ENCODE peak calls at places on chromosomes 4 and X, in eight cellular contexts. L is M059J, M is DMS53, X is neural progenitor cell, O is activated T-cell treated with anti-CD3 and anti-CD28 coated beads for 48 hours, U is HCEC 1CT, P is mesenteric fat pad, R is Karpas-422. D is an unnamed sample.

GRCh38 chrX:134600714-134601113 is 57.6 kb downstream of the PLAC1 start:
- DNase-seq in L (peak), M (no peak), X (no peak), O (no peak), U (peak), P (no peak), R (no peak), D (peak)

GRCh38 chr4:185201983-185202962 is 1.5 kb downstream of the CFAP97 start:
- DNase-seq in L (peak), M (no peak), X (peak), O (no peak), U (no peak), P (no peak), R (no peak), D (no peak)

GRCh38 chr4:34181891-34182290 is 2062.4 kb downstream of the ARAP2 start:
- DNase-seq in L (peak), M (no peak), X (no peak), O (no peak), U (peak), P (no peak), R (no peak), D (peak)

GRCh38 chrX:38804481-38805293 is 3.4 kb downstream of the MID1IP1 start:
- DNase-seq in L (peak), M (peak), X (peak), O (no peak), U (peak), P (no peak), R (no peak), D (peak)

GRCh38 chr4:4614925-4615678 is 73.3 kb upstream of the STX18 start:
- DNase-seq in L (no peak), M (no peak), X (no peak), O (no peak), U (no peak), P (no peak), R (no peak), D (no peak)

GRCh38 chr4:180058731-180059215 is 2184.4 kb upstream of the TENM3 start:
- DNase-seq in L (peak), M (peak), X (peak), O (no peak), U (no peak), P (no peak), R (no peak), D (peak)

GRCh38 chr4:147518086-147518485 is 37.2 kb downstream of the EDNRA start:
- DNase-seq in L (peak), M (no peak), X (no peak), O (no peak), U (no peak), P (no peak), R (no peak), D (peak)

GRCh38 chr4:153115322-153116100 is 88.7 kb upstream of the TRIM2 start:
- DNase-seq in L (peak), M (peak), X (no peak), O (peak), U (peak), P (no peak), R (peak), D (peak)

GRCh38 chr4:147732516-147733193 is 767 bp downstream of the ARHGAP10 start:
- DNase-seq in L (peak), M (peak), X (peak), O (no peak), U (no peak), P (no peak), R (no peak), D (peak)

GRCh38 chr4:20320232-20320631 is 68.5 kb downstream of the SLIT2 start:
- DNase-seq in L (no peak), M (no peak), X (no peak), O (no peak), U (no peak), P (no peak), R (no peak), D (no peak)

GRCh38 chrX:23788946-23789345 is 6.0 kb downstream of the SAT1 start:
- DNase-seq in L (peak), M (no peak), X (no peak), O (no peak), U (no peak), P (peak), R (no peak), D (no peak)

GRCh38 chrX:8067754-8068469 is 103.2 kb downstream of the VCX2 start:
- DNase-seq in L (peak), M (peak), X (no peak), O (no peak), U (no peak), P (no peak), R (no peak), D (peak)

GRCh38 chr4:105399535-105400161 is 74.2 kb downstream of the PPA2 start:
- DNase-seq in L (peak), M (no peak), X (no peak), O (no peak), U (peak), P (no peak), R (no peak), D (peak)

GRCh38 chr4:184955636-184956035 is 62.7 kb upstream of the HELT start:
- DNase-seq in L (no peak), M (no peak), X (no peak), O (no peak), U (no peak), P (peak), R (no peak), D (no peak)

GRCh38 chr4:41164405-41164804 is 49.9 kb downstream of the APBB2 start:
- DNase-seq in L (no peak), M (no peak), X (no peak), O (no peak), U (no peak), P (no peak), R (no peak), D (no peak)

GRCh38 chr4:74133786-74134499 is 24.0 kb upstream of the MTHFD2L start:
- DNase-seq in L (peak), M (peak), X (peak), O (peak), U (peak), P (no peak), R (peak), D (peak)

GRCh38 chrX:38627683-38628082 is 66.3 kb downstream of the TSPAN7 start:
- DNase-seq in L (peak), M (peak), X (peak), O (peak), U (peak), P (no peak), R (peak), D (peak)

GRCh38 chr4:139789096-139789495 is 123.5 kb downstream of the MGST2 start:
- DNase-seq in L (no peak), M (no peak), X (no peak), O (no peak), U (no peak), P (no peak), R (no peak), D (no peak)

GRCh38 chr4:179465131-179465797 is 2023.0 kb upstream of the AGA start:
- DNase-seq in L (peak), M (peak), X (peak), O (no peak), U (no peak), P (no peak), R (no peak), D (no peak)

GRCh38 chr4:138458751-138459150 is 216.6 kb upstream of the SLC7A11 start:
- DNase-seq in L (no peak), M (no peak), X (no peak), O (no peak), U (no peak), P (no peak), R (no peak), D (no peak)

GRCh38 chrX:134548257-134548732 is 88.3 kb downstream of the HPRT1 start:
- DNase-seq in L (peak), M (peak), X (peak), O (no peak), U (no peak), P (no peak), R (peak), D (no peak)

GRCh38 chr4:183158062-183158461 is 59.0 kb downstream of the WWC2 start:
- DNase-seq in L (no peak), M (no peak), X (no peak), O (no peak), U (peak), P (no peak), R (no peak), D (no peak)

GRCh38 chrX:35617836-35618235 is 180.3 kb upstream of the MAGEB16 start:
- DNase-seq in L (no peak), M (no peak), X (no peak), O (no peak), U (no peak), P (no peak), R (no peak), D (no peak)

GRCh38 chr4:101952985-101953384 is 162.5 kb downstream of the BANK1 start:
- DNase-seq in L (no peak), M (no peak), X (no peak), O (no peak), U (no peak), P (no peak), R (no peak), D (no peak)

GRCh38 chr4:122857160-122857559 is 30.5 kb downstream of the FGF2 start:
- DNase-seq in L (no peak), M (no peak), X (no peak), O (no peak), U (no peak), P (no peak), R (no peak), D (no peak)

GRCh38 chrX:41875142-41875541 is 48.2 kb downstream of the CASK start:
- DNase-seq in L (peak), M (no peak), X (no peak), O (no peak), U (peak), P (no peak), R (no peak), D (no peak)

GRCh38 chr4:154033921-154034320 is 245.0 kb upstream of the SFRP2 start:
- DNase-seq in L (no peak), M (no peak), X (no peak), O (no peak), U (no peak), P (no peak), R (peak), D (no peak)

GRCh38 chr4:122536001-122536400 is 79.5 kb upstream of the IL2 start:
- DNase-seq in L (no peak), M (no peak), X (no peak), O (no peak), U (no peak), P (no peak), R (no peak), D (no peak)

GRCh38 chr4:15042529-15043167 is 40.4 kb downstream of the CPEB2 start:
- DNase-seq in L (peak), M (no peak), X (no peak), O (no peak), U (no peak), P (no peak), R (no peak), D (peak)

GRCh38 chrX:10103023-10103422 is 53.8 kb upstream of the CLCN4 start:
- DNase-seq in L (no peak), M (peak), X (no peak), O (no peak), U (no peak), P (peak), R (no peak), D (no peak)

GRCh38 chrX:23312136-23312535 is 22.5 kb upstream of the PTCHD1 start:
- DNase-seq in L (no peak), M (no peak), X (no peak), O (no peak), U (no peak), P (no peak), R (no peak), D (no peak)

GRCh38 chr4:1099270-1099669 is 14.1 kb downstream of the RNF212 start:
- DNase-seq in L (no peak), M (no peak), X (no peak), O (no peak), U (no peak), P (peak), R (no peak), D (no peak)

GRCh38 chr4:72255269-72255668 is 223.5 kb downstream of the NPFFR2 start:
- DNase-seq in L (no peak), M (no peak), X (no peak), O (no peak), U (no peak), P (no peak), R (no peak), D (no peak)

GRCh38 chr4:172521680-172522079 is 646.9 kb upstream of the GALNT7 start:
- DNase-seq in L (no peak), M (no peak), X (no peak), O (no peak), U (no peak), P (no peak), R (no peak), D (no peak)

GRCh38 chr4:90127706-90128345 is 632 bp downstream of the CCSER1 start:
- DNase-seq in L (no peak), M (peak), X (peak), O (peak), U (no peak), P (no peak), R (no peak), D (peak)

GRCh38 chr4:151169223-151169622 is 69.8 kb downstream of the RPS3A start:
- DNase-seq in L (no peak), M (no peak), X (peak), O (no peak), U (peak), P (no peak), R (no peak), D (no peak)

GRCh38 chr4:110309686-110310085 is 111.3 kb upstream of the ELOVL6 start:
- DNase-seq in L (no peak), M (no peak), X (no peak), O (no peak), U (no peak), P (no peak), R (no peak), D (no peak)